ENCODE peak calls at places on chromosome 12, in five cellular contexts. U is T-helper 17 cell, G is testis, F is right atrium auricular region, C is neural progenitor cell. V is an unnamed sample. For H3K9me3, the result is how much of the 10 kb centered on the place peaks cover.

GRCh38 chr12:65854629-65855028 is 30.3 kb downstream of the HMGA2 start:
- DNase-seq in U (no peak), G (no peak), F (no peak), C (no peak), V (no peak)

GRCh38 chr12:108257004-108257403 is 82.1 kb downstream of the CMKLR1 start:
- DNase-seq in U (no peak), G (no peak), F (no peak), C (no peak), V (no peak)

GRCh38 chr12:25924535-25925001 is 33.9 kb upstream of the RASSF8 start:
- DNase-seq in U (no peak), G (no peak), F (no peak), C (peak), V (no peak)

GRCh38 chr12:13187399-13187798 is 9.1 kb upstream of the EMP1 start:
- DNase-seq in U (no peak), G (no peak), F (no peak), C (no peak), V (no peak)

GRCh38 chr12:99810718-99811593 is 163.4 kb downstream of the GARIN6 start:
- DNase-seq in U (no peak), G (peak), F (no peak), C (no peak), V (peak)

GRCh38 chr12:58176296-58176869 is 235.0 kb downstream of the ATP23 start:
- DNase-seq in U (no peak), G (peak), F (no peak), C (peak), V (peak)

GRCh38 chr12:57210926-57211700 is 5.5 kb upstream of the NXPH4 start:
- DNase-seq in U (no peak), G (no peak), F (no peak), C (no peak), V (no peak)

GRCh38 chr12:65152586-65152985 is 16.8 kb upstream of the LEMD3 start:
- DNase-seq in U (no peak), G (no peak), F (no peak), C (no peak), V (no peak)

GRCh38 chr12:29519585-29520182 is 22.2 kb upstream of the OVCH1 start:
- DNase-seq in U (no peak), G (peak), F (no peak), C (peak), V (peak)

GRCh38 chr12:39638840-39639239 is 19.2 kb upstream of the ABCD2 start:
- DNase-seq in U (no peak), G (no peak), F (no peak), C (no peak), V (no peak)

GRCh38 chr12:113271853-113272561 is 50.7 kb downstream of the TPCN1 start:
- DNase-seq in U (no peak), G (peak), F (peak), C (no peak), V (no peak)

GRCh38 chr12:67474934-67475620 is 173.5 kb upstream of the DYRK2 start:
- DNase-seq in U (no peak), G (no peak), F (no peak), C (no peak), V (no peak)

GRCh38 chr12:104975621-104976343 is 10.3 kb upstream of the NOPCHAP1 start:
- DNase-seq in U (no peak), G (no peak), F (no peak), C (no peak), V (no peak)

GRCh38 chr12:109718390-109718789 is 4.8 kb downstream of the FAM222A start:
- DNase-seq in U (no peak), G (no peak), F (no peak), C (peak), V (no peak)

GRCh38 chr12:49502590-49502989 is 36.2 kb upstream of the KCNH3 start:
- DNase-seq in U (no peak), G (no peak), F (no peak), C (no peak), V (no peak)

GRCh38 chr12:1117970-1118563 is 127.0 kb downstream of the ERC1 start:
- DNase-seq in U (peak), G (peak), F (peak), C (peak), V (peak)

GRCh38 chr12:111753144-111753881 is 13.4 kb upstream of the ALDH2 start:
- DNase-seq in U (no peak), G (peak), F (peak), C (peak), V (peak)

GRCh38 chr12:94873368-94874085 is 130.0 kb downstream of the NDUFA12 start:
- DNase-seq in U (no peak), G (no peak), F (no peak), C (peak), V (peak)

GRCh38 chr12:86052921-86053320 is 178.8 kb downstream of the NTS start:
- DNase-seq in U (no peak), G (no peak), F (no peak), C (no peak), V (no peak)

GRCh38 chr12:30151831-30152230 is 368.1 kb upstream of the TMTC1 start:
- DNase-seq in U (no peak), G (no peak), F (no peak), C (no peak), V (no peak)

GRCh38 chr12:103423061-103423473 is 72.7 kb downstream of the C12orf42 start:
- DNase-seq in U (no peak), G (no peak), F (no peak), C (peak), V (peak)

GRCh38 chr12:751192-751827 is 1.1 kb upstream of the WNK1 start:
- DNase-seq in U (peak), G (peak), F (peak), C (peak), V (peak)

GRCh38 chr12:34343766-34344165 is 321.5 kb downstream of the ALG10 start:
- DNase-seq in U (no peak), G (no peak), F (no peak), C (no peak), V (no peak)
- H3K9me3 ChIP-seq in U (under half), G (under half), F (under half), C (under half), V (under half)

DNA sequence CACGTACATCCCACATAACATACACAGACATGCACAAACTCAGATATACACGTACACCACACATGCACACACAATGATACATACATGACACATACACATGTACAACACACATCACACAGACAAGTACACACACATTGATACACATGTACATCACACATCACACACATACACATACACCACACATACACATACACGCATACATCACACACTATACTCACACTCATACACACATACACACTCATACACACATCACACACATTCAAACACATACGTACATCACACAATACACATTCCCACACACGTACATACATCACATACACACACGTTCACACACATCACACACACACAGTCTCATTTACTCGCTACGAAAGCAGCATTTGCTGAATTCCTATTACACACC is 4.5 kb downstream of the ZNF605 start:
- DNase-seq in U (no peak), G (no peak), F (no peak), C (no peak), V (no peak)
- H3K9me3 ChIP-seq in U (under half), G (under half), F (under half), C (under half), V (under half)

DNA sequence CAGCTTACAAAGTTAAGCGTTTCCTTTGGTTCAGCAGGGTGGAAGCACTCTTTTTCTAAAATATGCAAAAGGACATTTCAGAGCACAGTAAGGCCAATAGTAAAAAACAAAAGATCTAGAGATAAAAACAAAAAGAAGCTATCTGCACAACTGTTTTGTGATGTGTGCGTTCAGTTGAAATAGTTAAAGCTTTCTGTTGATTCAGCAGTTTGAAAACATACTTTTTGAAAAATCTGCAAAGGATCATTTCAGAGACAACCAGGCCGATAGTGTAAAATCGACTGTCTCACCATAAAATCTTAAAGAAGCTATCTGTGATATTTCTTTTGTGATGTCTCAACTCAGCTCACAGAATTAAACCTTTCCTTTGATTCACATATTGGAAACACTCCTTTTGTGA is 300.0 kb upstream of the ALG10B start:
- DNase-seq in U (no peak), G (no peak), F (no peak), C (no peak), V (no peak)
- H3K9me3 ChIP-seq in U (under half), G (under half), F (half or more), C (half or more), V (under half)

GRCh38 chr12:34341362-34341733 is 319.1 kb downstream of the ALG10 start:
- DNase-seq in U (no peak), G (no peak), F (no peak), C (no peak), V (no peak)
- H3K9me3 ChIP-seq in U (under half), G (under half), F (under half), C (under half), V (under half)

GRCh38 chr12:23380419-23381100 is 568.9 kb downstream of the SOX5 start:
- DNase-seq in U (no peak), G (no peak), F (no peak), C (no peak), V (no peak)

GRCh38 chr12:23376238-23376637 is 573.2 kb downstream of the SOX5 start:
- DNase-seq in U (no peak), G (no peak), F (no peak), C (peak), V (no peak)
- H3K9me3 ChIP-seq in U (under half), G (under half), F (under half), C (under half), V (under half)

GRCh38 chr12:132214161-132214476 is 69.9 kb downstream of the NOC4L start:
- DNase-seq in U (no peak), G (no peak), F (no peak), C (no peak), V (no peak)
- H3K9me3 ChIP-seq in U (under half), G (under half), F (under half), C (under half), V (under half)

DNA sequence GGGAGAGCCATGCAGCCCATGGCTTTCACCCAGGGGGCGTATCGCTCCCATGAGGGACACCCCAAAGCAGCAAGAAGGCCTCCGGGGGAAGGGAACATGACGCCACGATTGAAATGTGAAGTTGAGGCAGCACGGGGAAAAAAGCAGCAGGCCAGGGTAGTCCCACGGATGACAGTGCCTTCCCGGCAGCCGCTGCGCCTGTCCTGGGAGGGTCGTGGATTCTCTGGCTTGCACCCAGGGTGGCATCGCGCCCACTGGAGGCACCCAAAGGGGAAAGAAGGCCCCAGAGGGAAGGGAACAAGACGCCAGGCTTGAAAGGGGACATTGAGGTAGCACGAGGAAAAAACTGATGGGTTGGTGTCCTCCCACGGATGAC is 161.6 kb upstream of the ALG10B start:
- DNase-seq in U (no peak), G (no peak), F (peak), C (no peak), V (no peak)
- H3K9me3 ChIP-seq in U (under half), G (under half), F (under half), C (under half), V (under half)

GRCh38 chr12:34296143-34297041 is 274.1 kb downstream of the ALG10 start:
- DNase-seq in U (peak), G (peak), F (no peak), C (no peak), V (no peak)
- H3K9me3 ChIP-seq in U (under half), G (under half), F (under half), C (under half), V (under half)

DNA sequence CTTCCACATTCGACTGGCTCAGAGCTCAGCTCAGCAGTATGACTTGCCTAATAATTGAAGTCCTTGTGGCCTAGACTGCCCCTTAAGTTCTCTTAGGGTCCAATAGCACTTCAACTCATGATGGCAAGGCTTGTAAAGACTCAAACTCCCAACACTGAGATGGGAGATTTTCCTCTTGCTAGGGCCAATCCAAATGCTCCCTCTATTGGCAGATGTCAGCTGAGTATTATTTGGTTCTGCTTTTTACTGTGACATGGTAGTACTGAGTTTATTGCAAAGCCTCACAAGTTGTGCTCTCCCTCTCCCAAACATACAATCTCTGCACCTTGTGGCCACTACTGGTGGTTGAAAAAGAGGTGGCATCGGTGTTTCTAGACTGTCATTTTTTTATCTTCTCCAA is 164.2 kb downstream of the ALG10 start:
- DNase-seq in U (no peak), G (no peak), F (no peak), C (no peak), V (no peak)
- H3K9me3 ChIP-seq in U (under half), G (under half), F (under half), C (under half), V (under half)

V was measured in WERI-Rb-1.